ENCODE peak calls at places on chromosomes 11 and 22, in seven cellular contexts. One of them, this sample, is unnamed.
A peak's percentile ranks its signal among the peaks of the same experiment; 100 is the strongest.

GRCh38 chr11:103529217-103529684 is 420.0 kb downstream of the DYNC2H1 start:
- DNase-seq in GM23338: no peak
- DNase-seq in MM.1S: no peak
- DNase-seq in PC-9: peak; percentile 19
- DNase-seq in SK-N-SH: no peak
- DNase-seq in hepatocyte: peak; percentile 9
- DNase-seq in PC-3: peak; percentile 96
- DNase-seq in this sample: peak; percentile 94

GRCh38 chr11:60788401-60789110 is 3.4 kb downstream of the MS4A10 start:
- DNase-seq in GM23338: no peak
- DNase-seq in MM.1S: no peak
- DNase-seq in PC-9: no peak
- DNase-seq in SK-N-SH: no peak
- DNase-seq in hepatocyte: no peak
- DNase-seq in PC-3: no peak
- DNase-seq in this sample: no peak

GRCh38 chr22:35725521-35725920 is 7.8 kb downstream of the APOL5 start:
- DNase-seq in GM23338: no peak
- DNase-seq in MM.1S: no peak
- DNase-seq in PC-9: no peak
- DNase-seq in SK-N-SH: no peak
- DNase-seq in hepatocyte: no peak
- DNase-seq in PC-3: no peak
- DNase-seq in this sample: no peak

GRCh38 chr11:2269601-2270321 is 627 bp downstream of the ASCL2 start:
- DNase-seq in GM23338: peak; percentile 78
- DNase-seq in MM.1S: no peak
- DNase-seq in PC-9: no peak
- DNase-seq in SK-N-SH: peak; percentile 82
- DNase-seq in hepatocyte: peak; percentile 84
- DNase-seq in PC-3: peak; percentile 24
- DNase-seq in this sample: peak; percentile 63

GRCh38 chr11:100735949-100736675 is 49.0 kb downstream of the ARHGAP42 start:
- DNase-seq in GM23338: no peak
- DNase-seq in MM.1S: peak; percentile 13
- DNase-seq in PC-9: no peak
- DNase-seq in SK-N-SH: no peak
- DNase-seq in hepatocyte: no peak
- DNase-seq in PC-3: no peak
- DNase-seq in this sample: no peak

GRCh38 chr22:19430890-19431541 is 517 bp downstream of the HIRA start:
- DNase-seq in GM23338: peak; percentile 66
- DNase-seq in MM.1S: peak; percentile 47
- DNase-seq in PC-9: peak; percentile 6
- DNase-seq in SK-N-SH: peak; percentile 62
- DNase-seq in hepatocyte: peak; percentile 80
- DNase-seq in PC-3: peak; percentile 7
- DNase-seq in this sample: peak; percentile 62

GRCh38 chr11:80722616-80723015 is 1281.8 kb upstream of the TENM4 start:
- DNase-seq in GM23338: no peak
- DNase-seq in MM.1S: no peak
- DNase-seq in PC-9: no peak
- DNase-seq in SK-N-SH: no peak
- DNase-seq in hepatocyte: peak; percentile 28
- DNase-seq in PC-3: peak; percentile 8
- DNase-seq in this sample: no peak

GRCh38 chr22:33883561-33883960 is 36.7 kb downstream of the LARGE1 start:
- DNase-seq in GM23338: no peak
- DNase-seq in MM.1S: no peak
- DNase-seq in PC-9: peak; percentile 69
- DNase-seq in SK-N-SH: no peak
- DNase-seq in hepatocyte: no peak
- DNase-seq in PC-3: peak; percentile 15
- DNase-seq in this sample: no peak

GRCh38 chr11:110772863-110773262 is 60.6 kb upstream of the ARHGAP20 start:
- DNase-seq in GM23338: no peak
- DNase-seq in MM.1S: no peak
- DNase-seq in PC-9: no peak
- DNase-seq in SK-N-SH: no peak
- DNase-seq in hepatocyte: no peak
- DNase-seq in PC-3: peak; percentile 9
- DNase-seq in this sample: no peak

GRCh38 chr11:60915250-60915914 is 1.4 kb downstream of the TMEM109 start:
- DNase-seq in GM23338: peak; percentile 85
- DNase-seq in MM.1S: peak; percentile 87
- DNase-seq in PC-9: peak; percentile 88
- DNase-seq in SK-N-SH: peak; percentile 65
- DNase-seq in hepatocyte: peak; percentile 74
- DNase-seq in PC-3: peak; percentile 95
- DNase-seq in this sample: peak; percentile 86

DNA sequence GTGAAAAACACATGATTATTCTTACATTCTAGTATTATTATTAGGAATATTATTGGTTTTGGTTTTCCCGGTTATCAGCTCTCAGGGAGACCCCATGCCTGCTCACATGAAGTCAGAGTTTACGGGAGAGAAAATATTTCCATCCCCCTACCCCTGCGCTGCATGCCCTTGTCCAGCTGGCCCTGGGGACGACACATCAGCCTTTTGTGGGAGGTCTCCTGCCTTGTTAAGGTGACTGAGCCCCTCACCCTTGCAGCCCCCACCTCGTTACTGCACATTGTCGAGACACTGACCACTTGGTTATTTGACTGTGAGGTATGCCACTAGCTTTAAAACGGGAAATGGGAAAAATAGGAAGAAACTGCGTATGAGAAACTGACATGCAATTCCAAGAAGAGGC is 63.0 kb downstream of the PARVG start:
- DNase-seq in GM23338: no peak
- DNase-seq in MM.1S: no peak
- DNase-seq in PC-9: no peak
- DNase-seq in SK-N-SH: no peak
- DNase-seq in hepatocyte: no peak
- DNase-seq in PC-3: no peak
- DNase-seq in this sample: no peak
- H3K9me2 ChIP-seq in GM23338: peaks cover 2% of the 10 kb centered on the region
- H3K9me2 ChIP-seq in MM.1S: no peaks in the 10 kb centered on the region
- H3K9me2 ChIP-seq in PC-9: no peaks in the 10 kb centered on the region
- H3K9me2 ChIP-seq in SK-N-SH: no peaks in the 10 kb centered on the region
- H3K9me2 ChIP-seq in hepatocyte: no peaks in the 10 kb centered on the region
- H3K9me2 ChIP-seq in PC-3: no peaks in the 10 kb centered on the region
- H3K9me2 ChIP-seq in this sample: no peaks in the 10 kb centered on the region

GRCh38 chr22:44096736-44097135 is 72.6 kb downstream of the PARVB start:
- DNase-seq in GM23338: no peak
- DNase-seq in MM.1S: no peak
- DNase-seq in PC-9: no peak
- DNase-seq in SK-N-SH: no peak
- DNase-seq in hepatocyte: no peak
- DNase-seq in PC-3: no peak
- DNase-seq in this sample: no peak
- H3K9me2 ChIP-seq in GM23338: no peaks in the 10 kb centered on the region
- H3K9me2 ChIP-seq in MM.1S: no peaks in the 10 kb centered on the region
- H3K9me2 ChIP-seq in PC-9: no peaks in the 10 kb centered on the region
- H3K9me2 ChIP-seq in SK-N-SH: no peaks in the 10 kb centered on the region
- H3K9me2 ChIP-seq in hepatocyte: no peaks in the 10 kb centered on the region
- H3K9me2 ChIP-seq in PC-3: no peaks in the 10 kb centered on the region
- H3K9me2 ChIP-seq in this sample: no peaks in the 10 kb centered on the region

DNA sequence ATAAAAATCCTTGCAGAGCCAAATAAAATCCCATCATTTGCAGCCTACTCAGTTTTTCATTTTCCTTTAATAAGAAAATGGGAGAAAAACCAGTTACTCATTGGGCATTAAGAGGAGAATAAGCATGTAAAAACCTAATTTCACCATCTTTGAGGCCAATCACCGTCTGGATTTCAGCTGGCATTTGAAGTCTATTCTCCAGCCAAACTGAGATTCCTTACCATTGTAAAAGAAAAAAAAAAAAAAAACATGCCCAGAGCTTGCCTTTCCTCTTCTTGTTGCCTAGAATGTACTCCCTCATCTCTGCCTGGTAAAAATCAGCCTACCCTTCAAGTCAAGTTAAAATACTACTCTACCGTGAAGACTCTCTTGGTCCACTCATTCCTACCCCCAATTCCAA is 249.0 kb downstream of the TTC28 start:
- DNase-seq in GM23338: no peak
- DNase-seq in MM.1S: no peak
- DNase-seq in PC-9: no peak
- DNase-seq in SK-N-SH: no peak
- DNase-seq in hepatocyte: no peak
- DNase-seq in PC-3: no peak
- DNase-seq in this sample: peak; percentile 44
- H3K9me2 ChIP-seq in GM23338: no peaks in the 10 kb centered on the region
- H3K9me2 ChIP-seq in MM.1S: no peaks in the 10 kb centered on the region
- H3K9me2 ChIP-seq in PC-9: no peaks in the 10 kb centered on the region
- H3K9me2 ChIP-seq in SK-N-SH: no peaks in the 10 kb centered on the region
- H3K9me2 ChIP-seq in hepatocyte: no peaks in the 10 kb centered on the region
- H3K9me2 ChIP-seq in PC-3: no peaks in the 10 kb centered on the region
- H3K9me2 ChIP-seq in this sample: no peaks in the 10 kb centered on the region

GRCh38 chr11:70126494-70126893 is 48.4 kb downstream of the ANO1 start:
- DNase-seq in GM23338: no peak
- DNase-seq in MM.1S: no peak
- DNase-seq in PC-9: no peak
- DNase-seq in SK-N-SH: no peak
- DNase-seq in hepatocyte: no peak
- DNase-seq in PC-3: no peak
- DNase-seq in this sample: no peak
- H3K9me2 ChIP-seq in GM23338: no peaks in the 10 kb centered on the region
- H3K9me2 ChIP-seq in MM.1S: no peaks in the 10 kb centered on the region
- H3K9me2 ChIP-seq in PC-9: no peaks in the 10 kb centered on the region
- H3K9me2 ChIP-seq in SK-N-SH: no peaks in the 10 kb centered on the region
- H3K9me2 ChIP-seq in hepatocyte: no peaks in the 10 kb centered on the region
- H3K9me2 ChIP-seq in PC-3: no peaks in the 10 kb centered on the region
- H3K9me2 ChIP-seq in this sample: no peaks in the 10 kb centered on the region

GRCh38 chr11:20276661-20277000 is 86.9 kb upstream of the HTATIP2 start:
- DNase-seq in GM23338: no peak
- DNase-seq in MM.1S: no peak
- DNase-seq in PC-9: no peak
- DNase-seq in SK-N-SH: no peak
- DNase-seq in hepatocyte: no peak
- DNase-seq in PC-3: no peak
- DNase-seq in this sample: no peak

GRCh38 chr11:20278727-20279126 is 84.8 kb upstream of the HTATIP2 start:
- DNase-seq in GM23338: no peak
- DNase-seq in MM.1S: no peak
- DNase-seq in PC-9: no peak
- DNase-seq in SK-N-SH: no peak
- DNase-seq in hepatocyte: no peak
- DNase-seq in PC-3: no peak
- DNase-seq in this sample: peak; percentile 1

GRCh38 chr11:20275987-20276660 is 87.4 kb upstream of the HTATIP2 start:
- DNase-seq in GM23338: no peak
- DNase-seq in MM.1S: no peak
- DNase-seq in PC-9: no peak
- DNase-seq in SK-N-SH: no peak
- DNase-seq in hepatocyte: no peak
- DNase-seq in PC-3: no peak
- DNase-seq in this sample: no peak

GRCh38 chr11:20277014-20277413 is 86.5 kb upstream of the HTATIP2 start:
- DNase-seq in GM23338: no peak
- DNase-seq in MM.1S: no peak
- DNase-seq in PC-9: no peak
- DNase-seq in SK-N-SH: no peak
- DNase-seq in hepatocyte: no peak
- DNase-seq in PC-3: no peak
- DNase-seq in this sample: no peak

GRCh38 chr11:20274031-20274430 is 89.5 kb upstream of the HTATIP2 start:
- DNase-seq in GM23338: no peak
- DNase-seq in MM.1S: peak; percentile 18
- DNase-seq in PC-9: no peak
- DNase-seq in SK-N-SH: no peak
- DNase-seq in hepatocyte: no peak
- DNase-seq in PC-3: no peak
- DNase-seq in this sample: no peak
- H3K9me2 ChIP-seq in GM23338: peaks cover 7% of the 10 kb centered on the region
- H3K9me2 ChIP-seq in MM.1S: no peaks in the 10 kb centered on the region
- H3K9me2 ChIP-seq in PC-9: no peaks in the 10 kb centered on the region
- H3K9me2 ChIP-seq in SK-N-SH: no peaks in the 10 kb centered on the region
- H3K9me2 ChIP-seq in hepatocyte: no peaks in the 10 kb centered on the region
- H3K9me2 ChIP-seq in PC-3: no peaks in the 10 kb centered on the region
- H3K9me2 ChIP-seq in this sample: no peaks in the 10 kb centered on the region

DNA sequence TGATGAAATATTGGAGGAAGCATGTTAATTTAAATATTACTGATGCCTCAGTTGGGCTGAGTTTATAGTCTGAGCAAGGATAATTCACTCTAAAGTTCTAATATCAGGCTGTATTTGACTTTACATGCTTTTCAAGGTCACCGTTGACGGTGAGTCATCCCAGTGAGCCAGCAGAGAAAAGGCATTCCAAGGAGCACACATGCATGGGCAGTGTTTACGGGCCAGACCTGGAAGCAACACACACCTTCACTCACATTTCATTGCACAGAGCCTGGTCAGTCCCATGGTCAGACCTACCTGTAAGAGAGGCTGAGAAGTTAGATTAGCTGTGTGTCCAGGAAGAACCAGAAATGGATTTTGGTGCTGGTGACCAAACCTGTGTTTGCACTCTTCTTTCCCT is 53.5 kb downstream of the COMMD9 start:
- DNase-seq in GM23338: no peak
- DNase-seq in MM.1S: no peak
- DNase-seq in PC-9: no peak
- DNase-seq in SK-N-SH: no peak
- DNase-seq in hepatocyte: peak; percentile 30
- DNase-seq in PC-3: no peak
- DNase-seq in this sample: peak; percentile 26
- H3K9me2 ChIP-seq in GM23338: peaks cover 15% of the 10 kb centered on the region
- H3K9me2 ChIP-seq in MM.1S: no peaks in the 10 kb centered on the region
- H3K9me2 ChIP-seq in PC-9: no peaks in the 10 kb centered on the region
- H3K9me2 ChIP-seq in SK-N-SH: no peaks in the 10 kb centered on the region
- H3K9me2 ChIP-seq in hepatocyte: no peaks in the 10 kb centered on the region
- H3K9me2 ChIP-seq in PC-3: no peaks in the 10 kb centered on the region
- H3K9me2 ChIP-seq in this sample: no peaks in the 10 kb centered on the region

DNA sequence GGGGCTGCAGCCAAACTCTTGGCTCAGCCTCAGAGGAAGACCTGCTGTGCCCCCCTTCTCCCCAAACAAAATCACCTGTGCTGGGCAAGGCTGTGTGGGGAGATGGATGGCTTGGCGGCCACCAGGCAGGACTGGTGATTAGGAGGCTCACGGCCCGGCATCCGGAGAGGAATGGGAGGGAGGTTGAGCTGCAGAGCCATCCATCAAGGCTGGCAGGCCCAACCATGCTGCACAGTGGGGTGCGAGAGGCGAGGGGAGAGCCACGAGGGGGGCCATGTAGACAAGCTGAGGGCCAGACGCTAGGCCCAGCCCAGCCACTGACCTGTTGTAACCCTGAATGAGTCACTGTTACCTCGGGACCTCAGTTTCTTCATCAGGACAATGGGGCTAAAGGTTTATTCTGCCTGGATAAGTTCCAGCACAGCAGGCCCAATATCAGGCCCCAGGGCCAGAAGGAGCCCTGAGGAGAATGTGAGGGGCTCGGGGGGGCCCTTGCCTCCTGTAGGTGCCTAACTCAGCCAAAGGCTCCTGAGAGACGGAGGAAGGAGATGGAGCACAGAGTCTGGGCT is 18.2 kb downstream of the PDE2A start:
- DNase-seq in GM23338: no peak
- DNase-seq in MM.1S: no peak
- DNase-seq in PC-9: no peak
- DNase-seq in SK-N-SH: no peak
- DNase-seq in hepatocyte: no peak
- DNase-seq in PC-3: no peak
- DNase-seq in this sample: no peak
- H3K9me2 ChIP-seq in GM23338: no peaks in the 10 kb centered on the region
- H3K9me2 ChIP-seq in MM.1S: no peaks in the 10 kb centered on the region
- H3K9me2 ChIP-seq in PC-9: no peaks in the 10 kb centered on the region
- H3K9me2 ChIP-seq in SK-N-SH: no peaks in the 10 kb centered on the region
- H3K9me2 ChIP-seq in hepatocyte: no peaks in the 10 kb centered on the region
- H3K9me2 ChIP-seq in PC-3: no peaks in the 10 kb centered on the region
- H3K9me2 ChIP-seq in this sample: no peaks in the 10 kb centered on the region

This sample was measured in GM23248.